ENCODE peak calls at places on chromosome 2, in six cellular contexts. One of them, this sample, is unnamed. For H3K4me1, the result is how much of the 10 kb centered on the place peaks cover.

GRCh38 chr2:170394988-170395387 is 217.0 kb downstream of the MYO3B start:
- DNase-seq in heart left ventricle: no peak
- DNase-seq in HepG2: no peak
- DNase-seq in IMR-90: no peak
- DNase-seq in K562: peak
- DNase-seq in hepatocyte: no peak
- DNase-seq in this sample: no peak

GRCh38 chr2:45300026-45300750 is 290.9 kb upstream of the SIX2 start:
- DNase-seq in HepG2: peak
- DNase-seq in hepatocyte: peak
- DNase-seq in IMR-90: no peak
- DNase-seq in K562: no peak
- DNase-seq in heart left ventricle: no peak
- DNase-seq in this sample: peak

GRCh38 chr2:197209742-197210408 is 100.7 kb downstream of the ANKRD44 start:
- DNase-seq in IMR-90: no peak
- DNase-seq in heart left ventricle: no peak
- DNase-seq in hepatocyte: peak
- DNase-seq in K562: no peak
- DNase-seq in HepG2: no peak
- DNase-seq in this sample: no peak

GRCh38 chr2:190159453-190159852 is 96.9 kb upstream of the MSTN start:
- DNase-seq in IMR-90: peak
- DNase-seq in K562: no peak
- DNase-seq in HepG2: no peak
- DNase-seq in heart left ventricle: peak
- DNase-seq in hepatocyte: no peak
- DNase-seq in this sample: no peak

GRCh38 chr2:225471492-225471891 is 72.0 kb downstream of the NYAP2 start:
- DNase-seq in heart left ventricle: no peak
- DNase-seq in K562: no peak
- DNase-seq in HepG2: peak
- DNase-seq in IMR-90: no peak
- DNase-seq in hepatocyte: peak
- DNase-seq in this sample: no peak

GRCh38 chr2:71950256-71951066 is 197.2 kb downstream of the CYP26B1 start:
- DNase-seq in IMR-90: no peak
- DNase-seq in heart left ventricle: peak
- DNase-seq in K562: no peak
- DNase-seq in hepatocyte: no peak
- DNase-seq in HepG2: no peak
- DNase-seq in this sample: no peak

GRCh38 chr2:46198164-46198883 is 98.9 kb upstream of the EPAS1 start:
- DNase-seq in HepG2: no peak
- DNase-seq in hepatocyte: no peak
- DNase-seq in IMR-90: peak
- DNase-seq in heart left ventricle: no peak
- DNase-seq in K562: no peak
- DNase-seq in this sample: no peak

GRCh38 chr2:239355724-239356123 is 45.1 kb downstream of the HDAC4 start:
- DNase-seq in HepG2: no peak
- DNase-seq in IMR-90: peak
- DNase-seq in hepatocyte: no peak
- DNase-seq in K562: no peak
- DNase-seq in heart left ventricle: no peak
- DNase-seq in this sample: no peak

GRCh38 chr2:74502720-74503505 is 3.5 kb upstream of the LBX2 start:
- DNase-seq in K562: peak
- DNase-seq in HepG2: peak
- DNase-seq in IMR-90: peak
- DNase-seq in hepatocyte: peak
- DNase-seq in heart left ventricle: peak
- DNase-seq in this sample: peak

GRCh38 chr2:99881901-99882591 is 260.3 kb downstream of the AFF3 start:
- DNase-seq in HepG2: no peak
- DNase-seq in hepatocyte: peak
- DNase-seq in IMR-90: peak
- DNase-seq in K562: no peak
- DNase-seq in heart left ventricle: no peak
- DNase-seq in this sample: no peak

GRCh38 chr2:27303093-27304025 is 4.9 kb downstream of the UCN start:
- DNase-seq in heart left ventricle: peak
- DNase-seq in HepG2: peak
- DNase-seq in IMR-90: peak
- DNase-seq in hepatocyte: peak
- DNase-seq in K562: peak
- DNase-seq in this sample: peak

GRCh38 chr2:40367032-40367431 is 84.9 kb downstream of the SLC8A1 start:
- DNase-seq in HepG2: no peak
- DNase-seq in K562: no peak
- DNase-seq in heart left ventricle: no peak
- DNase-seq in IMR-90: no peak
- DNase-seq in hepatocyte: no peak
- DNase-seq in this sample: no peak

GRCh38 chr2:145623136-145623535 is 1103.2 kb upstream of the ZEB2 start:
- DNase-seq in K562: no peak
- DNase-seq in heart left ventricle: no peak
- DNase-seq in hepatocyte: no peak
- DNase-seq in HepG2: no peak
- DNase-seq in IMR-90: peak
- DNase-seq in this sample: no peak

GRCh38 chr2:12555012-12555645 is 161.6 kb upstream of the TRIB2 start:
- DNase-seq in heart left ventricle: no peak
- DNase-seq in K562: peak
- DNase-seq in hepatocyte: peak
- DNase-seq in IMR-90: peak
- DNase-seq in HepG2: no peak
- DNase-seq in this sample: no peak

GRCh38 chr2:68727698-68728375 is 6.8 kb upstream of the ARHGAP25 start:
- DNase-seq in K562: no peak
- DNase-seq in hepatocyte: no peak
- DNase-seq in HepG2: no peak
- DNase-seq in IMR-90: peak
- DNase-seq in heart left ventricle: no peak
- DNase-seq in this sample: no peak

GRCh38 chr2:217279571-217279970 is 419.7 kb upstream of the TNP1 start:
- DNase-seq in K562: no peak
- DNase-seq in hepatocyte: peak
- DNase-seq in IMR-90: peak
- DNase-seq in heart left ventricle: peak
- DNase-seq in HepG2: no peak
- DNase-seq in this sample: no peak

GRCh38 chr2:172938713-172939375 is 136.8 kb upstream of the MAP3K20 start:
- DNase-seq in hepatocyte: no peak
- DNase-seq in heart left ventricle: no peak
- DNase-seq in IMR-90: peak
- DNase-seq in K562: no peak
- DNase-seq in HepG2: no peak
- DNase-seq in this sample: no peak

GRCh38 chr2:118988706-118989105 is 46.7 kb downstream of the MARCO start:
- DNase-seq in K562: no peak
- DNase-seq in IMR-90: no peak
- DNase-seq in HepG2: no peak
- DNase-seq in hepatocyte: no peak
- DNase-seq in heart left ventricle: peak
- DNase-seq in this sample: peak

GRCh38 chr2:226790436-226790835 is 9.2 kb downstream of the IRS1 start:
- DNase-seq in IMR-90: peak
- DNase-seq in HepG2: no peak
- DNase-seq in hepatocyte: peak
- DNase-seq in K562: no peak
- DNase-seq in heart left ventricle: no peak
- DNase-seq in this sample: peak

GRCh38 chr2:173750332-173750731 is 214.8 kb downstream of the SP3 start:
- DNase-seq in hepatocyte: peak
- DNase-seq in HepG2: no peak
- DNase-seq in heart left ventricle: peak
- DNase-seq in IMR-90: peak
- DNase-seq in K562: no peak
- DNase-seq in this sample: no peak

GRCh38 chr2:199456383-199457146 is 1.2 kb downstream of the SATB2 start:
- DNase-seq in K562: no peak
- DNase-seq in HepG2: no peak
- DNase-seq in IMR-90: no peak
- DNase-seq in heart left ventricle: no peak
- DNase-seq in hepatocyte: no peak
- DNase-seq in this sample: no peak

GRCh38 chr2:189580267-189580661 is 322 bp downstream of the SLC40A1 start:
- DNase-seq in IMR-90: no peak
- DNase-seq in K562: peak
- DNase-seq in hepatocyte: peak
- DNase-seq in heart left ventricle: peak
- DNase-seq in HepG2: peak
- DNase-seq in this sample: no peak

GRCh38 chr2:8640498-8640897 is 41.4 kb upstream of the ID2 start:
- DNase-seq in heart left ventricle: no peak
- DNase-seq in K562: no peak
- DNase-seq in IMR-90: no peak
- DNase-seq in hepatocyte: no peak
- DNase-seq in HepG2: no peak
- DNase-seq in this sample: no peak

GRCh38 chr2:45004569-45005181 is 4.6 kb downstream of the SIX2 start:
- DNase-seq in IMR-90: peak
- DNase-seq in HepG2: no peak
- DNase-seq in hepatocyte: no peak
- DNase-seq in K562: no peak
- DNase-seq in heart left ventricle: no peak
- DNase-seq in this sample: no peak

GRCh38 chr2:240725266-240726060 is 33.8 kb downstream of the AQP12A start:
- DNase-seq in K562: no peak
- DNase-seq in HepG2: no peak
- DNase-seq in hepatocyte: no peak
- DNase-seq in heart left ventricle: no peak
- DNase-seq in IMR-90: no peak
- DNase-seq in this sample: no peak

GRCh38 chr2:202113571-202114142 is 40.6 kb downstream of the KIAA2012 start:
- DNase-seq in heart left ventricle: no peak
- DNase-seq in hepatocyte: no peak
- DNase-seq in K562: no peak
- DNase-seq in IMR-90: peak
- DNase-seq in HepG2: peak
- DNase-seq in this sample: no peak

GRCh38 chr2:238256594-238257104 is 16.8 kb upstream of the HES6 start:
- DNase-seq in hepatocyte: peak
- DNase-seq in K562: peak
- DNase-seq in HepG2: peak
- DNase-seq in heart left ventricle: peak
- DNase-seq in IMR-90: peak
- DNase-seq in this sample: peak
- H3K4me1 ChIP-seq in hepatocyte: under half
- H3K4me1 ChIP-seq in K562: under half
- H3K4me1 ChIP-seq in HepG2: under half
- H3K4me1 ChIP-seq in heart left ventricle: under half
- H3K4me1 ChIP-seq in IMR-90: under half
- H3K4me1 ChIP-seq in this sample: under half

GRCh38 chr2:131056204-131056975 is 36.9 kb downstream of the FAM168B start:
- DNase-seq in IMR-90: no peak
- DNase-seq in hepatocyte: no peak
- DNase-seq in K562: no peak
- DNase-seq in heart left ventricle: no peak
- DNase-seq in HepG2: no peak
- DNase-seq in this sample: no peak

GRCh38 chr2:131052741-131053263 is 40.5 kb downstream of the FAM168B start:
- DNase-seq in hepatocyte: no peak
- DNase-seq in HepG2: no peak
- DNase-seq in heart left ventricle: no peak
- DNase-seq in IMR-90: no peak
- DNase-seq in K562: no peak
- DNase-seq in this sample: no peak

GRCh38 chr2:131058214-131058613 is 35.0 kb downstream of the FAM168B start:
- DNase-seq in K562: no peak
- DNase-seq in heart left ventricle: no peak
- DNase-seq in IMR-90: no peak
- DNase-seq in hepatocyte: no peak
- DNase-seq in HepG2: no peak
- DNase-seq in this sample: no peak

GRCh38 chr2:131054488-131054887 is 38.8 kb downstream of the FAM168B start:
- DNase-seq in K562: no peak
- DNase-seq in HepG2: no peak
- DNase-seq in IMR-90: no peak
- DNase-seq in hepatocyte: no peak
- DNase-seq in heart left ventricle: no peak
- DNase-seq in this sample: no peak

GRCh38 chr2:131055169-131056065 is 37.8 kb downstream of the FAM168B start:
- DNase-seq in IMR-90: peak
- DNase-seq in K562: no peak
- DNase-seq in HepG2: no peak
- DNase-seq in heart left ventricle: no peak
- DNase-seq in hepatocyte: no peak
- DNase-seq in this sample: no peak
- H3K27ac ChIP-seq in IMR-90: peak
- H3K27ac ChIP-seq in K562: no peak
- H3K27ac ChIP-seq in HepG2: no peak
- H3K27ac ChIP-seq in heart left ventricle: no peak
- H3K27ac ChIP-seq in hepatocyte: no peak
- H3K27ac ChIP-seq in this sample: no peak

DNA sequence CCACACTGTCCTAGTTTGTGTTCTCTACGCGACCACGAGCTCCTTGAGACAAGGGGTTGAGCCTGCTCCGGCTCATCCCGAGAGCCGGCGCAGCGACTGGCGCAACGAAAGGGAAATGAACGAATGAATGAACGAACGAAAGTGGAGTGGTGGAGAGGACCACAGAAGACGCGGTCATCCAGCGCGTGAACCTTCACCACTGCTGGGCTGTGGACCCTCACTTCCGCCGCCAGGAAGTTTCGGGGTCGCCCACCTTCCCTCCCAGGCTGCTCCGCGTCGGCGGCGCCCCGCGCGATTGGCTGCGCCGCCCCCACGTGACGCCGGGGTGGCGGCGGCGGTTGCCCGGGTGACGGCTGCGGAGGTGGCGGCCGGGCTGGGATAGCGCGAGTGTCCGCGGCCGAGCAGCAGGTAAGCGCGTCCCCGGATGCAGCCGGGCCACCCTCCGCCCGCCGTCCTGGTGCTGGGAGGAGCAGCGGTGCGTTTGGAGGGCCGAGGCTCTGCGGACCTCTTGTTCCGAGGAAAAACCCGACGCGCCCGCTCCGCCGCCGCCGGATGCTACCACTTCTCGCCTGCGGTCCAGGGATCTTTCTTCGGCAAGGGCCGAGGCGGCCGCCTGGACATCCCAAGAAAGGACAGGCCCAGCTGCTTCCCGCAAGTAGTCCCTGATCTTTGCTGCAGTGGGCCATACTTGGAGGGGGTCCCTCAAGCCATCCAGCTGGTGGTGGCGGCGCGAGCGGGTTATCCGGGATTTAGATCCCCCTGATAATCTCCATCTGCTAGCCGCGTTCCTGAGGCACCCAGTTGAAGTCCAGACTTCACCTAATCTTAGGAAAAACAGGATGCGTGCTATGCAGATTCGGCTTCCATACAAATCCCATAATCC is at the start of gene ARMC9:
- DNase-seq in K562: peak
- DNase-seq in HepG2: peak
- DNase-seq in hepatocyte: peak
- DNase-seq in IMR-90: peak
- DNase-seq in heart left ventricle: peak
- DNase-seq in this sample: peak
- TF ChIP-seq CTCF in K562: no peak
- TF ChIP-seq CTCF in HepG2: peak
- TF ChIP-seq CTCF in hepatocyte: no peak
- TF ChIP-seq CTCF in IMR-90: no peak
- TF ChIP-seq CTCF in heart left ventricle: no peak
- TF ChIP-seq CTCF in this sample: no peak

GRCh38 chr2:144501118-144501517 is 18.8 kb downstream of the ZEB2 start:
- DNase-seq in IMR-90: peak
- DNase-seq in hepatocyte: no peak
- DNase-seq in HepG2: no peak
- DNase-seq in K562: no peak
- DNase-seq in heart left ventricle: no peak
- DNase-seq in this sample: no peak
- H3K4me1 ChIP-seq in IMR-90: under half
- H3K4me1 ChIP-seq in hepatocyte: under half
- H3K4me1 ChIP-seq in HepG2: under half
- H3K4me1 ChIP-seq in K562: under half
- H3K4me1 ChIP-seq in heart left ventricle: half or more
- H3K4me1 ChIP-seq in this sample: under half

This sample was measured in colonic mucosa.